ENCODE peak calls at places on chromosomes 2 and 18, in nine cellular contexts. G is stomach, U is upper lobe of left lung, T is H1, E is ovary, Y is tibial nerve, X is transverse colon, S is K562, D is A549. A is an unnamed sample.

GRCh38 chr2:150911766-150912280 is 349.8 kb downstream of the RBM43 start:
- DNase-seq in X (peak; percentile 34), D (peak; percentile 12), E (peak; percentile 83), T (no peak), G (peak; percentile 27), U (no peak), S (no peak), Y (peak; percentile 74), A (no peak)

GRCh38 chr2:88188741-88189140 is 18.6 kb downstream of the THNSL2 start:
- DNase-seq in G (no peak), E (no peak), U (no peak), S (no peak), D (no peak), Y (no peak), X (no peak), T (no peak), A (no peak)

GRCh38 chr2:105510761-105511669 is 112.2 kb upstream of the FHL2 start:
- DNase-seq in Y (no peak), X (no peak), G (no peak), T (no peak), U (no peak), S (peak; percentile 66), D (peak; percentile 16), E (no peak), A (no peak)

GRCh38 chr2:235893129-235893698 is 275.0 kb downstream of the GBX2 start:
- DNase-seq in U (no peak), T (no peak), Y (no peak), S (no peak), E (no peak), D (no peak), X (no peak), G (no peak), A (no peak)

GRCh38 chr2:152657042-152657441 is 60.2 kb downstream of the PRPF40A start:
- DNase-seq in G (no peak), T (no peak), S (no peak), X (no peak), Y (no peak), E (no peak), U (no peak), D (no peak), A (no peak)

GRCh38 chr2:67846341-67847070 is 216.3 kb downstream of the C1D start:
- DNase-seq in D (peak; percentile 73), T (peak; percentile 54), S (peak; percentile 72), U (no peak), E (peak; percentile 95), G (peak; percentile 90), Y (peak; percentile 84), X (peak; percentile 81), A (peak; percentile 97)

GRCh38 chr2:166917433-166917832 is 29.2 kb downstream of the XIRP2 start:
- DNase-seq in S (no peak), U (no peak), G (no peak), Y (no peak), D (no peak), T (no peak), E (no peak), X (no peak), A (no peak)

GRCh38 chr2:215884741-215885140 is 128.6 kb downstream of the MREG start:
- DNase-seq in Y (no peak), E (no peak), D (no peak), S (no peak), X (no peak), U (no peak), T (no peak), G (no peak), A (no peak)

GRCh38 chr2:36404312-36404711 is 48.7 kb downstream of the CRIM1 start:
- DNase-seq in X (no peak), S (no peak), G (no peak), E (no peak), U (no peak), Y (no peak), D (no peak), T (no peak), A (no peak)

GRCh38 chr2:231196592-231196991 is 1.8 kb upstream of the ARMC9 start:
- DNase-seq in Y (no peak), S (no peak), G (no peak), U (no peak), X (no peak), D (no peak), E (no peak), T (no peak), A (no peak)

GRCh38 chr2:148658807-148659722 is 14.5 kb downstream of the EPC2 start:
- DNase-seq in T (no peak), G (no peak), D (no peak), U (no peak), S (no peak), E (no peak), X (no peak), Y (no peak), A (no peak)

GRCh38 chr2:235740821-235741220 is 247.0 kb downstream of the AGAP1 start:
- DNase-seq in U (no peak), E (no peak), S (peak; percentile 30), D (peak; percentile 13), Y (no peak), G (no peak), T (no peak), X (peak; percentile 39), A (no peak)

GRCh38 chr18:8904316-8904715 is 198.2 kb upstream of the NDUFV2 start:
- DNase-seq in G (no peak), S (no peak), X (no peak), U (no peak), E (no peak), D (no peak), Y (no peak), T (no peak), A (no peak)

GRCh38 chr2:164896634-164897033 is 55.0 kb upstream of the COBLL1 start:
- DNase-seq in D (peak; percentile 25), E (no peak), X (no peak), Y (no peak), T (no peak), U (no peak), S (no peak), G (no peak), A (no peak)

GRCh38 chr2:174603280-174603679 is 5.7 kb upstream of the WIPF1 start:
- DNase-seq in D (no peak), X (peak; percentile 52), E (peak; percentile 63), G (peak; percentile 50), U (no peak), Y (peak; percentile 28), S (peak; percentile 62), T (no peak), A (no peak)

GRCh38 chr2:137938204-137938603 is 26.1 kb upstream of the HNMT start:
- DNase-seq in S (no peak), G (no peak), E (no peak), T (no peak), U (no peak), Y (no peak), D (no peak), X (no peak), A (no peak)

GRCh38 chr2:188787661-188788044 is 186.5 kb upstream of the COL3A1 start:
- DNase-seq in E (no peak), Y (no peak), X (no peak), S (no peak), U (no peak), D (no peak), G (no peak), T (no peak), A (no peak)

GRCh38 chr2:112542974-112543760 is 902 bp downstream of the POLR1B start:
- DNase-seq in S (peak; percentile 45), U (no peak), T (no peak), D (peak; percentile 8), Y (no peak), E (no peak), G (no peak), X (no peak), A (no peak)

GRCh38 chr2:197205590-197206215 is 104.9 kb downstream of the ANKRD44 start:
- DNase-seq in E (no peak), T (no peak), X (peak; percentile 30), D (no peak), G (peak; percentile 27), S (no peak), Y (no peak), U (no peak), A (peak; percentile 91)
- TF ChIP-seq POLR2A in E (no peak), T (no peak), X (peak; percentile 29), D (no peak), G (no peak), S (no peak), Y (no peak), U (no peak), A (no peak)

DNA sequence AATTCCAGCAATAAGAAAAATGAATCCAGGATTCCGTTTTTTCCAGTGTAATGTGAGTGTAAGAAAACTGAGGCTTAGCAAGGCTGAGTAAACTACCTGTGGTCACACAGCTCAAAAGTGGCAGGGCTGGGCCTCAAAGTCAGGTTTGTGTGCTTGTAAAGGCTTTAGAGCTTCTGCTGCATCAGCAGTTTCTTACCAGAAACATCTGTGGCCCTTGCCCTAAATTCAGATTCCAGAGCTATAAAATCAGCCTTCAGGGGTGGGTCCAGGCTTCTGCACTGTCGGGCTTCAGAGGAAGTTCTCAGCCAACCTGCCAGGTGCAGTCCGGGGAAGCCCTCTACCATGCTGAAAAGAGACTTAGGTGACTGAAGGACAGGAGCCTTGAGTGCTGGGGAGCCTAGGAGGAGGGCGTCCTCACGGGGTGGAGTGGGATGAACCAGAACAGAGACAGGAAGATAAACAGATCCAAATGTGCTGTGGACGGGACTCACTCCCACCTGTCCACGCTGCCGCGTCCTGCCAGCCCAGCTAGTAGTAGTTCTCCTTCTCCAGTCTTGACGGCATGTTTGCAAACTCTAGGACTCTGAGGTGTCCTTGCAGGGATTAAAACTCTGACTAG is 69.9 kb upstream of the HS6ST1 start:
- DNase-seq in G (peak; percentile 7), X (no peak), E (no peak), U (no peak), T (no peak), S (no peak), D (no peak), Y (no peak), A (no peak)
- TF ChIP-seq EP300 in G (no peak), X (no peak), E (no peak), U (no peak), T (no peak), S (no peak), D (no peak), Y (no peak), A (no peak)

GRCh38 chr18:57762686-57763085 is 40.4 kb downstream of the ATP8B1 start:
- DNase-seq in D (no peak), Y (no peak), U (no peak), G (no peak), S (no peak), X (no peak), T (no peak), E (no peak), A (no peak)
- TF ChIP-seq POLR2A in D (no peak), Y (no peak), U (no peak), G (no peak), S (no peak), X (no peak), T (no peak), E (no peak), A (no peak)

DNA sequence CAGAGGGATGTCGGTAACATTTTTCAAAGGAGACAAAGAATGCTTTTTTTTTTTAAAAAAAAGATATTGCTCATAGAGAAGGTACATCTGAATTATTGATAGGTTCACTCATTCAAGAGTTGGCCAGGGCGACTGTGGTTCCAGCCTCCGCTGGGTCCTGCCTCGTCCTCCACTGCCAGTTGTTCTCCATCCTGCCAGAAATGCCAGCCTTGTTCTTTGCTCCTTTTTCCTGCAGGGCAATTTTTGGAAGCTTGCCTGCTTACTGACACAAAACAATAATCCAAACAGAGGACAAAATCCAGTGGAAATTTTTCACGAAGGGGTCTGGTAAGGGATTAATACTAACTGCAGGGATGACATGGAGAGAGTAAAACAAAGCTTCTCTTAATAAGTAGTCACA is 1113.0 kb downstream of the CBLN2 start:
- DNase-seq in X (no peak), S (no peak), T (no peak), G (no peak), Y (no peak), E (no peak), U (peak; percentile 13), D (no peak), A (no peak)
- TF ChIP-seq EP300 in X (no peak), S (no peak), T (no peak), G (no peak), Y (no peak), E (no peak), U (no peak), D (no peak), A (no peak)

A was measured in esophagus muscularis mucosa.